ENCODE peak calls at places on chromosomes 13 and 19, in seven cellular contexts. K is caudate nucleus; I is activated T-helper 2 cell treated with anti-CD3 and anti-CD28 coated beads, Interferon-gamma antibody, Interleukin-2, Interleukin-4, amounts not matched to agents 10 μg/mL and 5 μg/mL and 100 μg/mL, durations not matched to agents 14 hours and 24 hours and 36 hours; T is NCI-H460; Q is H4; E is SW480; F is NCI-H524 treated with DMSO at 0.1 percent for 48 hours. R is an unnamed sample.

GRCh38 chr19:6273701-6274601 is 5.8 kb downstream of the MLLT1 start:
- DNase-seq in K (no peak), I (no peak), T (peak), Q (peak), E (no peak), F (no peak), R (no peak)

GRCh38 chr19:28980236-28980868 is 232.6 kb downstream of the UQCRFS1 start:
- DNase-seq in K (no peak), I (no peak), T (no peak), Q (no peak), E (no peak), F (no peak), R (peak)

GRCh38 chr19:3492919-3493318 is 7.6 kb downstream of the DOHH start:
- DNase-seq in K (no peak), I (no peak), T (no peak), Q (no peak), E (no peak), F (no peak), R (no peak)

GRCh38 chr13:19586904-19587634 is 25.7 kb upstream of the TPTE2 start:
- DNase-seq in K (no peak), I (peak), T (no peak), Q (no peak), E (peak), F (no peak), R (peak)

GRCh38 chr19:19214892-19215291 is 3.1 kb downstream of the NCAN start:
- DNase-seq in K (no peak), I (no peak), T (peak), Q (no peak), E (no peak), F (no peak), R (peak)

GRCh38 chr13:50531917-50532899 is 311.3 kb downstream of the DLEU7 start:
- DNase-seq in K (no peak), I (no peak), T (peak), Q (peak), E (peak), F (no peak), R (peak)

GRCh38 chr19:39926170-39926755 is 8.2 kb downstream of the FCGBP start:
- DNase-seq in K (no peak), I (no peak), T (no peak), Q (no peak), E (no peak), F (no peak), R (no peak)

GRCh38 chr19:40006273-40006691 is 9.4 kb downstream of the ZNF546 start:
- DNase-seq in K (no peak), I (no peak), T (no peak), Q (peak), E (peak), F (no peak), R (peak)

GRCh38 chr19:3479177-3479818 is 1.0 kb downstream of the SMIM24 start:
- DNase-seq in K (no peak), I (peak), T (no peak), Q (no peak), E (peak), F (no peak), R (no peak)

GRCh38 chr13:98746968-98747367 is 5.5 kb downstream of the SLC15A1 start:
- DNase-seq in K (no peak), I (no peak), T (no peak), Q (no peak), E (no peak), F (no peak), R (peak)

GRCh38 chr19:33906578-33907335 is 110.1 kb downstream of the KCTD15 start:
- DNase-seq in K (no peak), I (no peak), T (no peak), Q (no peak), E (peak), F (no peak), R (no peak)

GRCh38 chr13:28719656-28720055 is 886 bp upstream of the SLC46A3 start:
- DNase-seq in K (no peak), I (no peak), T (no peak), Q (no peak), E (peak), F (no peak), R (peak)

GRCh38 chr19:19040417-19040816 is 7.0 kb downstream of the ARMC6 start:
- DNase-seq in K (no peak), I (no peak), T (no peak), Q (no peak), E (no peak), F (no peak), R (no peak)

GRCh38 chr13:26707122-26708006 is 53.2 kb downstream of the GPR12 start:
- DNase-seq in K (no peak), I (peak), T (peak), Q (peak), E (peak), F (peak), R (no peak)

GRCh38 chr19:51339687-51340656 is 2.0 kb downstream of the VSIG10L start:
- DNase-seq in K (peak), I (peak), T (peak), Q (peak), E (peak), F (no peak), R (peak)

GRCh38 chr19:51590441-51590840 is 19.4 kb downstream of the ZNF175 start:
- DNase-seq in K (no peak), I (no peak), T (no peak), Q (no peak), E (no peak), F (no peak), R (no peak)

GRCh38 chr13:72839831-72840426 is 58.0 kb downstream of the PIBF1 start:
- DNase-seq in K (no peak), I (no peak), T (peak), Q (peak), E (peak), F (no peak), R (peak)

R was measured in Caki2.